ENCODE peak calls at places on chromosomes 3 and 15, in nine cellular contexts. One of them, this sample, is unnamed.

GRCh38 chr15:55322452-55322851 is 3.4 kb downstream of the PIGB start:
- DNase-seq in SW480: no peak
- DNase-seq in NCI-H187 treated with DMSO at 0.1 percent for 48 hours: no peak
- DNase-seq in erythroblast: no peak
- DNase-seq in GM04503: no peak
- DNase-seq in Daoy: no peak
- DNase-seq in endothelial cell: no peak
- DNase-seq in kidney epithelial cell: no peak
- DNase-seq in AG10803: no peak
- DNase-seq in this sample: no peak

GRCh38 chr15:63752075-63752684 is 81.6 kb downstream of the HERC1 start:
- DNase-seq in AG10803: peak; percentile 58
- DNase-seq in Daoy: peak; percentile 42
- DNase-seq in SW480: peak; percentile 66
- DNase-seq in GM04503: peak; percentile 11
- DNase-seq in erythroblast: peak; percentile 78
- DNase-seq in kidney epithelial cell: no peak
- DNase-seq in endothelial cell: peak; percentile 40
- DNase-seq in NCI-H187 treated with DMSO at 0.1 percent for 48 hours: peak; percentile 22
- DNase-seq in this sample: peak; percentile 38

GRCh38 chr15:90650117-90650955 is 66.8 kb upstream of the BLM start:
- DNase-seq in SW480: no peak
- DNase-seq in endothelial cell: peak; percentile 34
- DNase-seq in AG10803: peak; percentile 20
- DNase-seq in erythroblast: peak; percentile 61
- DNase-seq in kidney epithelial cell: no peak
- DNase-seq in NCI-H187 treated with DMSO at 0.1 percent for 48 hours: no peak
- DNase-seq in GM04503: no peak
- DNase-seq in Daoy: peak; percentile 47
- DNase-seq in this sample: no peak

GRCh38 chr3:167852216-167852615 is 116.7 kb downstream of the SERPINI1 start:
- DNase-seq in erythroblast: no peak
- DNase-seq in NCI-H187 treated with DMSO at 0.1 percent for 48 hours: no peak
- DNase-seq in endothelial cell: no peak
- DNase-seq in kidney epithelial cell: no peak
- DNase-seq in AG10803: no peak
- DNase-seq in GM04503: no peak
- DNase-seq in SW480: no peak
- DNase-seq in Daoy: no peak
- DNase-seq in this sample: no peak

GRCh38 chr3:16455001-16455400 is 58.5 kb downstream of the RFTN1 start:
- DNase-seq in kidney epithelial cell: no peak
- DNase-seq in NCI-H187 treated with DMSO at 0.1 percent for 48 hours: no peak
- DNase-seq in Daoy: no peak
- DNase-seq in GM04503: no peak
- DNase-seq in AG10803: no peak
- DNase-seq in endothelial cell: no peak
- DNase-seq in SW480: no peak
- DNase-seq in erythroblast: no peak
- DNase-seq in this sample: no peak

GRCh38 chr3:183058351-183058750 is 40.9 kb downstream of the MCCC1 start:
- DNase-seq in SW480: no peak
- DNase-seq in AG10803: no peak
- DNase-seq in erythroblast: no peak
- DNase-seq in kidney epithelial cell: no peak
- DNase-seq in GM04503: no peak
- DNase-seq in endothelial cell: no peak
- DNase-seq in NCI-H187 treated with DMSO at 0.1 percent for 48 hours: no peak
- DNase-seq in Daoy: no peak
- DNase-seq in this sample: no peak

GRCh38 chr3:195909645-195910498 is 1.5 kb upstream of the TNK2 start:
- DNase-seq in GM04503: no peak
- DNase-seq in AG10803: peak; percentile 73
- DNase-seq in erythroblast: peak; percentile 90
- DNase-seq in endothelial cell: peak; percentile 68
- DNase-seq in kidney epithelial cell: no peak
- DNase-seq in Daoy: peak; percentile 87
- DNase-seq in NCI-H187 treated with DMSO at 0.1 percent for 48 hours: peak; percentile 4
- DNase-seq in SW480: peak; percentile 81
- DNase-seq in this sample: peak; percentile 71

GRCh38 chr15:52502608-52503007 is 26.1 kb downstream of the MYO5A start:
- DNase-seq in endothelial cell: no peak
- DNase-seq in NCI-H187 treated with DMSO at 0.1 percent for 48 hours: no peak
- DNase-seq in kidney epithelial cell: no peak
- DNase-seq in GM04503: no peak
- DNase-seq in AG10803: no peak
- DNase-seq in SW480: no peak
- DNase-seq in erythroblast: no peak
- DNase-seq in Daoy: no peak
- DNase-seq in this sample: no peak

GRCh38 chr3:180265551-180265950 is 228.8 kb upstream of the PEX5L start:
- DNase-seq in kidney epithelial cell: no peak
- DNase-seq in AG10803: peak; percentile 79
- DNase-seq in NCI-H187 treated with DMSO at 0.1 percent for 48 hours: no peak
- DNase-seq in GM04503: no peak
- DNase-seq in erythroblast: no peak
- DNase-seq in Daoy: no peak
- DNase-seq in SW480: no peak
- DNase-seq in endothelial cell: no peak
- DNase-seq in this sample: no peak

GRCh38 chr15:30930422-30930821 is 26.7 kb downstream of the FAN1 start:
- DNase-seq in SW480: no peak
- DNase-seq in endothelial cell: no peak
- DNase-seq in GM04503: no peak
- DNase-seq in AG10803: no peak
- DNase-seq in NCI-H187 treated with DMSO at 0.1 percent for 48 hours: no peak
- DNase-seq in kidney epithelial cell: no peak
- DNase-seq in erythroblast: no peak
- DNase-seq in Daoy: no peak
- DNase-seq in this sample: no peak

GRCh38 chr3:107241217-107241616 is 136.0 kb upstream of the CCDC54 start:
- DNase-seq in endothelial cell: peak; percentile 20
- DNase-seq in AG10803: peak; percentile 8
- DNase-seq in SW480: peak; percentile 57
- DNase-seq in NCI-H187 treated with DMSO at 0.1 percent for 48 hours: no peak
- DNase-seq in kidney epithelial cell: no peak
- DNase-seq in Daoy: peak; percentile 48
- DNase-seq in erythroblast: peak; percentile 75
- DNase-seq in GM04503: no peak
- DNase-seq in this sample: no peak

GRCh38 chr3:28575100-28575747 is 226.6 kb upstream of the AZI2 start:
- DNase-seq in Daoy: peak; percentile 13
- DNase-seq in kidney epithelial cell: no peak
- DNase-seq in AG10803: no peak
- DNase-seq in NCI-H187 treated with DMSO at 0.1 percent for 48 hours: no peak
- DNase-seq in SW480: no peak
- DNase-seq in erythroblast: no peak
- DNase-seq in GM04503: no peak
- DNase-seq in endothelial cell: peak; percentile 37
- DNase-seq in this sample: no peak

GRCh38 chr3:186472466-186473008 is 71.6 kb downstream of the CRYGS start:
- DNase-seq in AG10803: peak; percentile 25
- DNase-seq in erythroblast: no peak
- DNase-seq in endothelial cell: no peak
- DNase-seq in GM04503: peak; percentile 10
- DNase-seq in kidney epithelial cell: no peak
- DNase-seq in NCI-H187 treated with DMSO at 0.1 percent for 48 hours: no peak
- DNase-seq in SW480: no peak
- DNase-seq in Daoy: no peak
- DNase-seq in this sample: no peak

GRCh38 chr3:152969557-152970300 is 134.8 kb downstream of the P2RY1 start:
- DNase-seq in SW480: no peak
- DNase-seq in GM04503: peak; percentile 72
- DNase-seq in AG10803: peak; percentile 84
- DNase-seq in endothelial cell: no peak
- DNase-seq in erythroblast: no peak
- DNase-seq in kidney epithelial cell: no peak
- DNase-seq in Daoy: no peak
- DNase-seq in NCI-H187 treated with DMSO at 0.1 percent for 48 hours: no peak
- DNase-seq in this sample: no peak

GRCh38 chr15:96170616-96171270 is 159.8 kb upstream of the NR2F2 start:
- DNase-seq in endothelial cell: no peak
- DNase-seq in erythroblast: no peak
- DNase-seq in NCI-H187 treated with DMSO at 0.1 percent for 48 hours: peak; percentile 92
- DNase-seq in kidney epithelial cell: no peak
- DNase-seq in GM04503: no peak
- DNase-seq in AG10803: no peak
- DNase-seq in Daoy: no peak
- DNase-seq in SW480: no peak
- DNase-seq in this sample: no peak

GRCh38 chr3:177126015-177126773 is 71.1 kb downstream of the TBL1XR1 start:
- DNase-seq in kidney epithelial cell: no peak
- DNase-seq in erythroblast: no peak
- DNase-seq in GM04503: peak; percentile 60
- DNase-seq in endothelial cell: no peak
- DNase-seq in NCI-H187 treated with DMSO at 0.1 percent for 48 hours: no peak
- DNase-seq in SW480: no peak
- DNase-seq in AG10803: peak; percentile 82
- DNase-seq in Daoy: peak; percentile 67
- DNase-seq in this sample: no peak

GRCh38 chr3:53196575-53197407 is 35.8 kb downstream of the PRKCD start:
- DNase-seq in endothelial cell: no peak
- DNase-seq in AG10803: peak; percentile 49
- DNase-seq in Daoy: peak; percentile 45
- DNase-seq in NCI-H187 treated with DMSO at 0.1 percent for 48 hours: no peak
- DNase-seq in GM04503: no peak
- DNase-seq in erythroblast: peak; percentile 57
- DNase-seq in kidney epithelial cell: no peak
- DNase-seq in SW480: no peak
- DNase-seq in this sample: no peak

GRCh38 chr15:62624541-62625399 is 417.8 kb upstream of the TPM1 start:
- DNase-seq in SW480: no peak
- DNase-seq in endothelial cell: no peak
- DNase-seq in AG10803: peak; percentile 94
- DNase-seq in GM04503: peak; percentile 73
- DNase-seq in erythroblast: no peak
- DNase-seq in Daoy: peak; percentile 63
- DNase-seq in NCI-H187 treated with DMSO at 0.1 percent for 48 hours: no peak
- DNase-seq in kidney epithelial cell: peak; percentile 60
- DNase-seq in this sample: no peak

GRCh38 chr15:96333194-96334016 is 2.9 kb downstream of the NR2F2 start:
- DNase-seq in Daoy: peak; percentile 44
- DNase-seq in kidney epithelial cell: no peak
- DNase-seq in SW480: peak; percentile 32
- DNase-seq in AG10803: no peak
- DNase-seq in GM04503: no peak
- DNase-seq in NCI-H187 treated with DMSO at 0.1 percent for 48 hours: no peak
- DNase-seq in erythroblast: no peak
- DNase-seq in endothelial cell: peak; percentile 69
- DNase-seq in this sample: no peak

GRCh38 chr3:76487446-76487845 is 552.5 kb upstream of the ROBO2 start:
- DNase-seq in kidney epithelial cell: no peak
- DNase-seq in GM04503: no peak
- DNase-seq in Daoy: no peak
- DNase-seq in AG10803: peak; percentile 8
- DNase-seq in endothelial cell: no peak
- DNase-seq in SW480: no peak
- DNase-seq in NCI-H187 treated with DMSO at 0.1 percent for 48 hours: no peak
- DNase-seq in erythroblast: no peak
- DNase-seq in this sample: no peak

GRCh38 chr3:136882575-136882974 is 20.6 kb downstream of the NCK1 start:
- DNase-seq in Daoy: no peak
- DNase-seq in AG10803: no peak
- DNase-seq in SW480: no peak
- DNase-seq in kidney epithelial cell: no peak
- DNase-seq in GM04503: no peak
- DNase-seq in NCI-H187 treated with DMSO at 0.1 percent for 48 hours: no peak
- DNase-seq in erythroblast: peak; percentile 26
- DNase-seq in endothelial cell: no peak
- DNase-seq in this sample: no peak

GRCh38 chr15:100116416-100117190 is 225.2 kb downstream of the ADAMTS17 start:
- DNase-seq in Daoy: no peak
- DNase-seq in AG10803: no peak
- DNase-seq in kidney epithelial cell: no peak
- DNase-seq in erythroblast: no peak
- DNase-seq in endothelial cell: no peak
- DNase-seq in NCI-H187 treated with DMSO at 0.1 percent for 48 hours: no peak
- DNase-seq in SW480: no peak
- DNase-seq in GM04503: no peak
- DNase-seq in this sample: no peak

GRCh38 chr15:99265541-99266070 is 14.3 kb downstream of the LRRC28 start:
- DNase-seq in kidney epithelial cell: no peak
- DNase-seq in erythroblast: no peak
- DNase-seq in NCI-H187 treated with DMSO at 0.1 percent for 48 hours: no peak
- DNase-seq in SW480: no peak
- DNase-seq in GM04503: no peak
- DNase-seq in Daoy: no peak
- DNase-seq in endothelial cell: no peak
- DNase-seq in AG10803: no peak
- DNase-seq in this sample: no peak

GRCh38 chr3:96354742-96355141 is 459.7 kb upstream of the EPHA6 start:
- DNase-seq in endothelial cell: no peak
- DNase-seq in NCI-H187 treated with DMSO at 0.1 percent for 48 hours: no peak
- DNase-seq in SW480: no peak
- DNase-seq in AG10803: no peak
- DNase-seq in erythroblast: no peak
- DNase-seq in GM04503: no peak
- DNase-seq in kidney epithelial cell: no peak
- DNase-seq in Daoy: no peak
- DNase-seq in this sample: no peak

GRCh38 chr15:97081666-97082226 is 751.2 kb downstream of the NR2F2 start:
- DNase-seq in erythroblast: no peak
- DNase-seq in kidney epithelial cell: peak; percentile 34
- DNase-seq in GM04503: no peak
- DNase-seq in SW480: no peak
- DNase-seq in NCI-H187 treated with DMSO at 0.1 percent for 48 hours: no peak
- DNase-seq in Daoy: no peak
- DNase-seq in AG10803: no peak
- DNase-seq in endothelial cell: no peak
- DNase-seq in this sample: no peak

GRCh38 chr3:185065059-185065458 is 87.8 kb downstream of the C3orf70 start:
- DNase-seq in GM04503: no peak
- DNase-seq in AG10803: no peak
- DNase-seq in SW480: no peak
- DNase-seq in endothelial cell: no peak
- DNase-seq in NCI-H187 treated with DMSO at 0.1 percent for 48 hours: no peak
- DNase-seq in kidney epithelial cell: no peak
- DNase-seq in Daoy: no peak
- DNase-seq in erythroblast: no peak
- DNase-seq in this sample: no peak

GRCh38 chr15:69848551-69849231 is 249.0 kb downstream of the TLE3 start:
- DNase-seq in kidney epithelial cell: no peak
- DNase-seq in endothelial cell: no peak
- DNase-seq in SW480: no peak
- DNase-seq in AG10803: no peak
- DNase-seq in NCI-H187 treated with DMSO at 0.1 percent for 48 hours: no peak
- DNase-seq in erythroblast: no peak
- DNase-seq in Daoy: peak; percentile 59
- DNase-seq in GM04503: no peak
- DNase-seq in this sample: no peak

GRCh38 chr3:149618151-149619123 is 39.4 kb downstream of the WWTR1 start:
- DNase-seq in NCI-H187 treated with DMSO at 0.1 percent for 48 hours: no peak
- DNase-seq in erythroblast: no peak
- DNase-seq in SW480: no peak
- DNase-seq in AG10803: peak; percentile 25
- DNase-seq in endothelial cell: no peak
- DNase-seq in Daoy: no peak
- DNase-seq in kidney epithelial cell: no peak
- DNase-seq in GM04503: no peak
- DNase-seq in this sample: no peak

GRCh38 chr3:197692641-197693040 is 44.1 kb downstream of the RUBCN start:
- DNase-seq in kidney epithelial cell: no peak
- DNase-seq in AG10803: peak; percentile 66
- DNase-seq in SW480: no peak
- DNase-seq in Daoy: no peak
- DNase-seq in erythroblast: no peak
- DNase-seq in endothelial cell: no peak
- DNase-seq in NCI-H187 treated with DMSO at 0.1 percent for 48 hours: no peak
- DNase-seq in GM04503: peak; percentile 21
- DNase-seq in this sample: no peak

GRCh38 chr3:129553771-129554170 is 10.8 kb downstream of the H1-8 start:
- DNase-seq in endothelial cell: no peak
- DNase-seq in GM04503: no peak
- DNase-seq in SW480: no peak
- DNase-seq in NCI-H187 treated with DMSO at 0.1 percent for 48 hours: no peak
- DNase-seq in kidney epithelial cell: no peak
- DNase-seq in erythroblast: peak; percentile 14
- DNase-seq in Daoy: no peak
- DNase-seq in AG10803: no peak
- DNase-seq in this sample: no peak

GRCh38 chr3:8464668-8465067 is 37.0 kb upstream of the LMCD1 start:
- DNase-seq in NCI-H187 treated with DMSO at 0.1 percent for 48 hours: no peak
- DNase-seq in endothelial cell: no peak
- DNase-seq in GM04503: no peak
- DNase-seq in SW480: no peak
- DNase-seq in kidney epithelial cell: no peak
- DNase-seq in Daoy: no peak
- DNase-seq in erythroblast: no peak
- DNase-seq in AG10803: no peak
- DNase-seq in this sample: no peak